ENCODE peak calls at places on chromosomes 13 and 19, in five cellular contexts. E, K, N, P and D are unnamed samples.

GRCh38 chr13:52695856-52696255 is 43.2 kb downstream of the SUGT1 start:
- DNase-seq in P (no peak), N (peak; percentile 48), E (peak; percentile 42), K (no peak), D (no peak)

GRCh38 chr13:40186041-40186440 is 480.4 kb downstream of the FOXO1 start:
- DNase-seq in P (no peak), K (no peak), N (no peak), E (no peak), D (no peak)

GRCh38 chr13:25190256-25190655 is 18.2 kb upstream of the AMER2 start:
- DNase-seq in P (no peak), N (no peak), K (no peak), E (no peak), D (no peak)

GRCh38 chr13:98176777-98177608 is at the start of gene RNF113B:
- DNase-seq in E (no peak), N (no peak), P (no peak), K (no peak), D (no peak)

GRCh38 chr19:48918801-48919247 is 14.7 kb upstream of the DHDH start:
- DNase-seq in P (peak; percentile 77), K (no peak), N (peak; percentile 44), E (no peak), D (no peak)

GRCh38 chr19:13460045-13460444 is 46.2 kb downstream of the CACNA1A start:
- DNase-seq in E (no peak), K (no peak), N (no peak), P (peak; percentile 16), D (no peak)

GRCh38 chr13:48653074-48654054 is at the start of gene CYSLTR2:
- DNase-seq in N (peak; percentile 57), P (peak; percentile 6), E (peak; percentile 62), K (peak; percentile 55), D (no peak)

GRCh38 chr13:34733720-34734119 is 208.3 kb upstream of the NBEA start:
- DNase-seq in K (peak; percentile 7), P (peak; percentile 42), E (peak; percentile 47), N (peak; percentile 58), D (no peak)

GRCh38 chr13:40974460-40975407 is 44.4 kb downstream of the ELF1 start:
- DNase-seq in P (peak; percentile 66), E (peak; percentile 51), K (peak; percentile 58), N (peak; percentile 51), D (no peak)

GRCh38 chr13:47076536-47076935 is 179.7 kb upstream of the HTR2A start:
- DNase-seq in N (peak; percentile 65), E (peak; percentile 25), K (no peak), P (no peak), D (no peak)

GRCh38 chr19:10111405-10111811 is at the start of gene P2RY11:
- DNase-seq in N (no peak), K (no peak), E (no peak), P (no peak), D (no peak)

GRCh38 chr19:21483589-21484170 is 21.7 kb upstream of the ZNF429 start:
- DNase-seq in N (peak; percentile 8), E (no peak), K (no peak), P (peak; percentile 45), D (no peak)

GRCh38 chr13:23674795-23675640 is 104.8 kb downstream of the TNFRSF19 start:
- DNase-seq in K (peak; percentile 28), E (peak; percentile 90), N (peak; percentile 86), P (no peak), D (peak; percentile 64)

GRCh38 chr13:106570354-106570822 is 2.5 kb upstream of the ARGLU1 start:
- DNase-seq in N (peak; percentile 43), K (peak; percentile 83), P (peak; percentile 87), E (peak; percentile 78), D (no peak)

GRCh38 chr19:52086481-52086880 is 9.1 kb downstream of the ZNF841 start:
- DNase-seq in N (peak; percentile 74), E (peak; percentile 23), K (no peak), P (no peak), D (no peak)

GRCh38 chr19:38173324-38174041 is 50.5 kb downstream of the DPF1 start:
- DNase-seq in E (peak; percentile 85), N (peak; percentile 96), K (no peak), P (no peak), D (no peak)

GRCh38 chr13:67224148-67224846 is 5.8 kb downstream of the PCDH9 start:
- DNase-seq in P (peak; percentile 78), N (peak; percentile 67), E (peak; percentile 76), K (peak; percentile 91), D (no peak)

GRCh38 chr19:4035582-4035981 is 28.0 kb downstream of the PIAS4 start:
- DNase-seq in E (peak; percentile 25), N (no peak), K (no peak), P (no peak), D (no peak)

GRCh38 chr13:91758724-91759123 is 360.3 kb downstream of the GPC5 start:
- DNase-seq in P (no peak), N (no peak), K (no peak), E (no peak), D (no peak)

GRCh38 chr19:35718345-35719041 is 690 bp downstream of the KMT2B start:
- DNase-seq in K (peak; percentile 52), N (peak; percentile 62), E (peak; percentile 15), P (no peak), D (no peak)

GRCh38 chr13:75256922-75257321 is 225.0 kb downstream of the TBC1D4 start:
- DNase-seq in E (peak; percentile 45), N (no peak), K (peak; percentile 78), P (no peak), D (peak; percentile 43)

GRCh38 chr19:48415395-48415794 is 21.9 kb downstream of the GRIN2D start:
- DNase-seq in K (peak; percentile 84), P (peak; percentile 77), N (peak; percentile 89), E (peak; percentile 51), D (peak; percentile 71)

GRCh38 chr19:50239916-50240585 is 36.6 kb downstream of the MYH14 start:
- DNase-seq in E (no peak), K (no peak), P (no peak), N (no peak), D (no peak)

GRCh38 chr13:51396352-51396751 is 56.5 kb downstream of the INTS6 start:
- DNase-seq in E (no peak), K (no peak), N (peak; percentile 65), P (no peak), D (no peak)

GRCh38 chr19:35628264-35628564 is 622 bp upstream of the RBM42 start:
- DNase-seq in P (no peak), N (no peak), K (no peak), E (no peak), D (no peak)

GRCh38 chr19:50190439-50190891 is 13.0 kb upstream of the MYH14 start:
- DNase-seq in E (no peak), P (no peak), K (no peak), N (no peak), D (peak; percentile 62)

GRCh38 chr13:113585828-113586355 is 1.3 kb downstream of the TFDP1 start:
- DNase-seq in E (no peak), K (no peak), P (no peak), N (no peak), D (no peak)

GRCh38 chr19:12611361-12611699 is 610 bp downstream of the ZNF791 start:
- DNase-seq in E (peak; percentile 77), K (peak; percentile 89), N (peak; percentile 95), P (peak; percentile 82), D (peak; percentile 42)

GRCh38 chr19:17404015-17404414 is 1.4 kb downstream of the BST2 start:
- DNase-seq in K (no peak), N (no peak), E (no peak), P (no peak), D (no peak)

GRCh38 chr19:48741222-48741999 is 1.0 kb upstream of the RASIP1 start:
- DNase-seq in E (no peak), N (peak; percentile 33), P (peak; percentile 71), K (no peak), D (peak; percentile 31)

GRCh38 chr19:33769208-33769607 is 27.5 kb upstream of the KCTD15 start:
- DNase-seq in N (no peak), K (no peak), P (no peak), E (no peak), D (no peak)

GRCh38 chr19:33771308-33772101 is 25.2 kb upstream of the KCTD15 start:
- DNase-seq in K (peak; percentile 88), N (peak; percentile 73), P (peak; percentile 80), E (peak; percentile 36), D (peak; percentile 72)

GRCh38 chr19:33770107-33770506 is 26.6 kb upstream of the KCTD15 start:
- DNase-seq in E (no peak), K (no peak), N (no peak), P (no peak), D (no peak)

GRCh38 chr19:33766623-33767022 is 30.0 kb upstream of the KCTD15 start:
- DNase-seq in E (no peak), P (no peak), K (no peak), N (no peak), D (no peak)

DNA sequence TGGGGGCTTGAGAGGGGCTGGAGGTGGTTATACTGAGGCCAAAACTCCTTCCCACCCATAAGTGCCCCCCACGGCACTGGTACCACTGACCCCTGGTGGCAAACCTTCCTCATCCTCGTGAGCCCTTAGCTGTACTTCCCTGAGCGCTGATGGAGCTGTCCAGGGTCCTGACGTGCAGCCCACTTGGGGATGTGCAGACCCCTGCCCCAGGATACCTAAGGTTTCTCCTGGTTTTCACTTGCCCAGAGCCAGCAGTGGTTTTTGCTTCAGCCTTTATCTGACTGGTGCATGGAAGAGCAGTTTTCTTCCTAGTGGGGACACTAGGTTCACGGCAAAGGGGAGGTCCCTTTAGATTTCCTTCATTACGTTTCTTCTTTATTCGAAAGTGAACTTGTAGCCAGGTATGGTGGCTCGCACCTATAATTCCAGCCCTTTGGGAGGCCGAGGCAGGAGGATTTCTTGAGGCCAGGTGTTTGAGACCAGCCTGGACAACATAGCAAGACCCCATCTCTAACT is 28.7 kb upstream of the KCTD15 start:
- DNase-seq in K (peak; percentile 80), P (peak; percentile 92), E (peak; percentile 17), N (peak; percentile 39), D (no peak)
- TF ChIP-seq EZH2 in K (no peak), P (no peak), E (no peak), N (no peak), D (no peak)

DNA sequence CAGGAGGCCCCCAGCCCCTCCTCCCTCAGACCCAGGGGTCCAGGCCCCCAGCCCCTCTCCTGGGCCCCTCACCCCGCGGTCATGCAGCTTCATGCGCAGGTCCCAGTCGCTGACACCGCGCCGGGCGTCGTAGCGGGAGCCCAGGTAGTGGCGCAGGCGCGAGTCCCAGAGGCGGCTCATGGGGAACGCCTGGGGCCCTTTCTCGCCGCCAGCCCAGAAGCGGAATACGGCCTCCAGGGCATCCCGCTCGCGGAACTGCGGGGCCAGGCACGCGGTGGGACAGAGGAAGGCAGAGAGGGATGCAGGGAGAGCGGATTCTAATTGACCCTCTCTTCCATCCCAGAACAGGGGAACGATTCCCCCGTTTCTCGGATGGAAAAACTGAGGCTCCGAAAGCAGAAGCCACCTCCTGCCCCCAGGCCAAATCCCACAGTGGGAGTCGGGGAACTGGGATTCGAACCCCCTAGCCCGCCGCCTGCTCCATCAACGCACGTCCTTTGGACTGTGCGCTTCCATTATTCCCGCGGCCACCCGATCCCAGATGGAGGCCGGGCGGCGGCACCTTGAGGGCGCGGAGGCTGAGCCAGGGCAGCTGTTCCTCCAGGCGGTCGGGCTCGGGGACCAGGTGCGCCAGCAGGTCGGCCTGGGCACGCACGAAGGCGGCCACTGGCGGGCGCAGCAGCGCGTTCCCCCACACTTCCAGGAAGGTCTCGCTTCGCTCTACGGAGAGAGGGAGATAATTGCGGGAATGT is 4.2 kb upstream of the TNNI3 start:
- DNase-seq in P (no peak), K (no peak), E (no peak), N (no peak), D (no peak)
- TF ChIP-seq EZH2 in P (no peak), K (no peak), E (peak; percentile 46), N (no peak), D (no peak)

GRCh38 chr19:45668342-45668871 is 386 bp downstream of the GIPR start:
- DNase-seq in E (no peak), K (no peak), P (no peak), N (peak; percentile 57), D (no peak)
- TF ChIP-seq EZH2 in E (peak; percentile 67), K (no peak), P (no peak), N (no peak), D (no peak)

GRCh38 chr13:112103971-112104872 is 37.3 kb downstream of the SOX1 start:
- DNase-seq in E (no peak), N (no peak), P (peak; percentile 99), K (no peak), D (no peak)
- TF ChIP-seq EZH2 in E (no peak), N (no peak), P (peak; percentile 34), K (peak; percentile 71), D (no peak)